ENCODE peak calls at places on chromosomes 12 and 14, in five cellular contexts. W is AG10803, I is right atrium auricular region, F is progenitor cell of endocrine pancreas, A is dorsolateral prefrontal cortex. N is an unnamed sample.

GRCh38 chr14:90521121-90521929 is 124.5 kb downstream of the CALM1 start:
- DNase-seq in W (no peak), I (no peak), A (no peak), F (no peak), N (no peak)

GRCh38 chr14:49942090-49942489 is 49.2 kb downstream of the ARF6 start:
- DNase-seq in A (no peak), F (no peak), I (no peak), W (no peak), N (no peak)

GRCh38 chr12:62934799-62935674 is at the start of gene PPM1H:
- DNase-seq in F (peak), A (peak), I (peak), W (peak), N (no peak)

GRCh38 chr14:71266994-71267636 is 359.9 kb downstream of the PCNX1 start:
- DNase-seq in A (no peak), W (peak), I (no peak), F (no peak), N (no peak)

GRCh38 chr14:105919458-105920150 is 393.2 kb downstream of the TMEM121 start:
- DNase-seq in I (no peak), A (no peak), F (no peak), W (no peak), N (no peak)

GRCh38 chr12:108633081-108633533 is 587 bp downstream of the SELPLG start:
- DNase-seq in A (no peak), I (no peak), F (no peak), W (no peak), N (no peak)

GRCh38 chr12:39959016-39959415 is 146.9 kb downstream of the SLC2A13 start:
- DNase-seq in I (no peak), F (no peak), W (peak), A (no peak), N (no peak)

GRCh38 chr12:52331039-52331438 is 9.8 kb upstream of the KRT83 start:
- DNase-seq in F (no peak), W (no peak), A (no peak), I (no peak), N (no peak)

GRCh38 chr12:25830456-25830855 is 128.0 kb upstream of the RASSF8 start:
- DNase-seq in F (no peak), A (no peak), I (no peak), W (peak), N (no peak)

GRCh38 chr14:42222924-42223471 is 616.3 kb downstream of the LRFN5 start:
- DNase-seq in F (no peak), I (no peak), W (peak), A (no peak), N (no peak)

GRCh38 chr12:5328669-5329068 is 103.2 kb upstream of the NTF3 start:
- DNase-seq in I (no peak), W (no peak), F (no peak), A (no peak), N (no peak)

DNA sequence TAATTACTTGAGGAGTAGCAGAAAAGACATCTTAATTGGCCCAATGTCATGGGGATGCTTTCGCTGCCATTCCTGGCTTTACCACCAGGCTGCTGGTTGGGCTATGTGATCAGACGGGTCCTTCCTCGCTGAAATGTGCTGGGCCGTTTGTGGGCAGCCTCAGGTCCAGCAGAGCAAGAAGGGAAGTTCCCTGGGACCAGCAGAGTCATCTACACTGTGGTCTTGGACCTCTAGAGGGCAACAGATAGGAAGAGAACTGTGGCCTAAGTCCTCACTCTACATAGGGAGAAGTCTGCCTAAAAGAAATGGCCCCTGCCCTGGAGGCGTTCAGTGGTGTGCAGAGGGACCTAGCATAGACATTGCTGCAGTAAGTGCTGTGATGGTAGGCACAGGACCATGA is 10.9 kb downstream of the EVL start:
- DNase-seq in A (no peak), W (peak), F (no peak), I (no peak), N (no peak)
- TF ChIP-seq CTCF in A (no peak), W (peak), F (no peak), I (no peak), N (peak)

DNA sequence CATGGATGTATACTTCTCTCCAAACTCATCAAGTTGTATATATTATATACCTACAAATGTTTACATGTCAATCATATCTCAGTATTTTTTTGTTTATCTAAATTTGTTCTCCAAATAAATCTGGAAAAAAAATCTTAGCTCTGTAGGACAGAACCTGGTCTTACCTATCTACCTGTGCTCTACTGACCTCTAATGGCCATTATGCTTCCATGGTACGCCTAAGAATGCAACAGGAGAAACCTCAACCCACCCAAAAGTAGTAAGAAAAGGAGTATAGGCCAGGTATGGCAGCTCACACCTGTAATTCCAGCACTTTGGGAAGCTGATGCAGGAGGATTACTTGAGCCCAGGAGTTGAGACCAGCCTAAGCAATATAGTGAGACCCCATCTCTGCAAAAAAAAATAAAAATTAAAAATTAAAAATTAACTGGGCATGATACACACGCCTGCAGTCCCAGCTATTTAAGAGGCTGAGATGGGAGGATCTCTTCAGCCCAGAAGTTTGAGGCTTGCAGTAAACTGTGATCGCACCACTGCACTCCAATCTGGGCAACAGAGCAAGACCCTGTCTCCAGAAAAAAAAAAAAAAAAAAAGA is 8.7 kb downstream of the OR11H4 start:
- DNase-seq in A (no peak), W (no peak), F (no peak), I (no peak), N (no peak)
- TF ChIP-seq CTCF in A (no peak), W (no peak), F (no peak), I (no peak), N (no peak)

GRCh38 chr12:122117979-122118378 is 39.4 kb downstream of the MLXIP start:
- DNase-seq in F (no peak), W (no peak), A (no peak), I (no peak), N (no peak)

GRCh38 chr12:122121341-122122192 is 43.0 kb downstream of the MLXIP start:
- DNase-seq in I (no peak), W (no peak), F (no peak), A (no peak), N (no peak)

GRCh38 chr12:122111070-122111750 is 32.7 kb downstream of the MLXIP start:
- DNase-seq in F (no peak), A (no peak), I (no peak), W (no peak), N (no peak)

GRCh38 chr12:122116707-122117535 is 38.4 kb downstream of the MLXIP start:
- DNase-seq in A (peak), I (no peak), F (no peak), W (no peak), N (no peak)
- TF ChIP-seq CTCF in A (peak), I (peak), F (no peak), W (no peak), N (no peak)

GRCh38 chr12:48862691-48863090 is 3.0 kb downstream of the RND1 start:
- DNase-seq in W (no peak), I (no peak), F (no peak), A (no peak), N (no peak)

GRCh38 chr12:48863296-48863695 is 2.4 kb downstream of the RND1 start:
- DNase-seq in I (no peak), F (no peak), W (no peak), A (no peak), N (no peak)

GRCh38 chr12:48868446-48868845 is 2.8 kb upstream of the RND1 start:
- DNase-seq in I (no peak), A (no peak), W (no peak), F (no peak), N (no peak)

GRCh38 chr12:48865141-48865440 is 579 bp downstream of the RND1 start:
- DNase-seq in F (no peak), A (no peak), I (no peak), W (no peak), N (no peak)

GRCh38 chr12:48865441-48866290 is at the start of gene RND1:
- DNase-seq in A (peak), I (peak), W (peak), F (peak), N (peak)
- TF ChIP-seq CTCF in A (peak), I (peak), W (peak), F (peak), N (no peak)

DNA sequence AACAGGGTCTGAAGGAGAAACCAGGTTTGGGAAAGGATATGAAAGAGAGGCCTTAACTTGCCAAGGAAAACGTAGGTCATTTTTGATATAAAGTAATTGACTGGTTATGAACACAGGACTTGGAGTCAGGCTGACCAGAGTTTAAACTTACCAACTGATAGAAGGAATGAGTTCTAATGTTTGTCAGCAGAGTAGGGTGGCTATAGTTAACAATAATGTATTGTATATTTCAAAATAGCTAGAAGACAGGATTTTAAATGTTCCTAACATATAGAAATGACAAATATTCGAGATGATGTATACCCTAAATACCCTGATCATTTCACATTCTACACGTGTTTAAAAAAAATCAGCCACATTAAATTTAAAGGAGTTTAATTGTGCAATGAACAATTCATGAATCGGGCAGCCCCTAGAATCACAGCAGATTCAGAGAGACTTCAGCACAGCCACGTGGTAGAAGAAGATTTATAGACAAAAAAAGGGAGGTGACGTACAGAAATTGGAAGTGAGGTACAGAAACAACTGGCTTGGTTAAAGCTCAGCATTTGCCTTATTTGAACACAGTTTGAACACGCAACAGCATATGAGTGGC is 52.5 kb upstream of the PLEKHG7 start:
- DNase-seq in W (no peak), F (no peak), A (no peak), I (no peak), N (no peak)
- TF ChIP-seq CTCF in W (no peak), F (no peak), A (no peak), I (peak), N (no peak)

DNA sequence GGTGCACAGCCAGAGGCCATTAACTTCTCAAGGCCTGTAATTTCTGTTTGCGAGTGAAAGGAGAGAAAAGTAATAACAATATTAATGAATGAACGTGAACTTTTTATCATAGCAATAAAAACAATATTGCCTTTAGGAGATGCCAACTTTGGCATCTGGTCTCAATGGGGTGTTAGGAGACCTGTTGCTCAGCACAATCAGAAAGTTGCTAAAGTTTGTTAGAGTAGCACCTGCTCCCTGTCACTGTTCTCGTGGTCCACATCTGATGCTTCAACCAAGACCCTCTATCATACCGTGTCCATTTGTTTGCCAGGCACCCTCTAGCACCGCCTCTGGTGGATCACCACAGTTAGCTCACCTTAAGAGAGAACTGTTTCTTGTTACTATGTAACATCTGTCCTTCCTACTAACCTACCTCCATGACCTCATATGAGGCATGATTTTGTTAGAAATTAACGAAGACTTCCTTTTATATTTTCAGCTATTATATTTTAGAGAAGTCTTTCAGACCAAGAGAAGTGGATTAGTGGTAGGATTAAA is 12.5 kb upstream of the CLEC4E start:
- DNase-seq in F (no peak), I (no peak), A (no peak), W (no peak), N (no peak)
- TF ChIP-seq CTCF in F (peak), I (no peak), A (no peak), W (no peak), N (no peak)

GRCh38 chr14:103023881-103024473 is 33.4 kb downstream of the CDC42BPB start:
- DNase-seq in W (peak), A (no peak), I (no peak), F (no peak), N (no peak)

GRCh38 chr14:103019827-103020226 is 37.5 kb downstream of the CDC42BPB start:
- DNase-seq in I (no peak), W (peak), F (no peak), A (no peak), N (no peak)

GRCh38 chr14:103020271-103020910 is 37.0 kb downstream of the CDC42BPB start:
- DNase-seq in I (no peak), F (no peak), A (no peak), W (no peak), N (no peak)

GRCh38 chr14:103021817-103022668 is 35.3 kb downstream of the CDC42BPB start:
- DNase-seq in F (no peak), A (no peak), I (no peak), W (peak), N (no peak)

GRCh38 chr14:103022669-103023044 is 34.7 kb downstream of the CDC42BPB start:
- DNase-seq in I (no peak), W (no peak), A (no peak), F (no peak), N (no peak)
- TF ChIP-seq CTCF in I (no peak), W (no peak), A (no peak), F (no peak), N (no peak)

DNA sequence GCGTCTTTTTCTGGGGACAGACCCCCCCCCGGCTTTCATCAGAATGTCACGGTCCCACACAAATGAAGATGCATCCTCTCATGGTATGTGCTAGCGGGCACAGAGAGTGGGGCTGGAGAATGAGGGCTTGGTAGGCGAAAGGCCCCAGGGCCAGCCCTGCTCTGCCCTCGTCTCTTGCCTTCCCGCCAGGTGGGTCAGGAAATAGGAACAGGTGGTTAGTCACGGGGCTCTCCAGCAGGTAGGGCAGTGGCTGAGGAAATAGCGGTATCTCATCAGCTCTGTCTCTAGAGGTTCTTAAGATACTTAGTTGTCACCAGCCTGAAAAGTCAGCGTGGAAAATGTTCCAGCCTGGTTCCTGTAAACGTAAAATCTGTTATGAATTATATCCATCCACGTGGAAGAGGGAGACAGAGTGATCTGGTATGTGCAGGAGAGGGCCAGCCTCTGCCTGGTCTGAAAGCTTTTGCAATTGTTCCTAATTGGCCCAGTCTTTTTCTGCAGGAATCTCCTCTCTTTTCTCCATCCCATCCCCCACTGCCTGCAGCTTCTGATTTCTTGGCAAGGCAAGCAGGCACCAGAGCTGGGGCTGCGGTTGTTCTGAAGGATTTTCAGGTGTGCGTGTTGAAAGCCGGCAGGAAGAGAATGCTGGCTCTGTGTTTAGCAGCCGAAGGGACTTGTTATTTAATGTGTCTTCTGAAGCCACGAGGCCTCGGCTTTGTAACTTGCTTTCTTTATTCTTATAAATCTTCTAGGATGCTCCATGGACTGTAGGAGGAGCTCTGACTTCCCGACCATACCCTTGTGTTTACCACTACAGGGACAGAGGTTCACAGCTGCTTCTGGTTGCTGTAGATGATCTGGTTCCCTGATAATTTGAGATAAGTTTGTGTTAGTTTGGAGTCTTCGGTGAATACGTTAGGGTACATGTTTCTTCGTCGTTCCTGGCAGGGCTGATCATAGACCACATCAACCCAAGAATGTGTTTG is 131.1 kb downstream of the CACNA1C start:
- DNase-seq in A (no peak), W (peak), I (no peak), F (no peak), N (no peak)
- TF ChIP-seq CTCF in A (no peak), W (peak), I (peak), F (peak), N (no peak)

N was measured in thoracic aorta.